ENCODE peak calls at places on chromosomes 4 and X, in eight cellular contexts. E, H, B, I, A, J, C and F are unnamed samples.

GRCh38 chr4:142845293-142846070 is 619 bp downstream of the INPP4B start:
- DNase-seq in E (no peak), H (peak), B (peak), I (peak), A (peak), J (peak), C (no peak), F (peak)

GRCh38 chr4:75048208-75048879 is 115.4 kb downstream of the PARM1 start:
- DNase-seq in E (no peak), H (no peak), B (no peak), I (no peak), A (no peak), J (no peak), C (no peak), F (no peak)

GRCh38 chrX:12771445-12772069 is 19.7 kb upstream of the PRPS2 start:
- DNase-seq in E (no peak), H (peak), B (peak), I (peak), A (peak), J (peak), C (no peak), F (peak)

GRCh38 chr4:66956852-66957251 is 588.5 kb downstream of the CENPC start:
- DNase-seq in E (no peak), H (no peak), B (no peak), I (no peak), A (no peak), J (no peak), C (no peak), F (no peak)

GRCh38 chr4:133801858-133802257 is 399.7 kb downstream of the PABPC4L start:
- DNase-seq in E (no peak), H (no peak), B (no peak), I (peak), A (no peak), J (no peak), C (no peak), F (no peak)

GRCh38 chr4:138090145-138090917 is 151.8 kb downstream of the SLC7A11 start:
- DNase-seq in E (no peak), H (peak), B (peak), I (peak), A (no peak), J (no peak), C (no peak), F (peak)

GRCh38 chr4:74474345-74475099 is 29.6 kb downstream of the AREG start:
- DNase-seq in E (no peak), H (no peak), B (no peak), I (peak), A (no peak), J (no peak), C (no peak), F (no peak)

GRCh38 chrX:49840679-49841078 is 11.6 kb downstream of the PAGE4 start:
- DNase-seq in E (no peak), H (peak), B (peak), I (peak), A (peak), J (peak), C (no peak), F (peak)

GRCh38 chr4:156290811-156291210 is 337.1 kb upstream of the CTSO start:
- DNase-seq in E (no peak), H (no peak), B (no peak), I (peak), A (no peak), J (no peak), C (no peak), F (no peak)

GRCh38 chr4:95293014-95293413 is 255.8 kb downstream of the UNC5C start:
- DNase-seq in E (no peak), H (no peak), B (no peak), I (peak), A (no peak), J (no peak), C (no peak), F (no peak)

GRCh38 chr4:39544580-39545315 is 17.5 kb upstream of the UGDH start:
- DNase-seq in E (no peak), H (no peak), B (no peak), I (peak), A (no peak), J (no peak), C (no peak), F (no peak)

GRCh38 chr4:62408467-62408866 is 1208.3 kb downstream of the ADGRL3 start:
- DNase-seq in E (no peak), H (no peak), B (no peak), I (no peak), A (no peak), J (no peak), C (no peak), F (no peak)

GRCh38 chrX:133005038-133005437 is 46.6 kb upstream of the HS6ST2 start:
- DNase-seq in E (no peak), H (no peak), B (no peak), I (no peak), A (no peak), J (no peak), C (no peak), F (peak)

GRCh38 chrX:48891402-48892288 is 5.9 kb downstream of the TIMM17B start:
- DNase-seq in E (peak), H (peak), B (peak), I (peak), A (peak), J (peak), C (peak), F (peak)

GRCh38 chrX:65838674-65839073 is 171.2 kb downstream of the MSN start:
- DNase-seq in E (no peak), H (no peak), B (no peak), I (no peak), A (no peak), J (no peak), C (no peak), F (no peak)

GRCh38 chr4:52369649-52370048 is 289.5 kb downstream of the USP46 start:
- DNase-seq in E (no peak), H (no peak), B (no peak), I (peak), A (no peak), J (no peak), C (no peak), F (no peak)

GRCh38 chr4:38160487-38161207 is 200.4 kb downstream of the PTTG2 start:
- DNase-seq in E (no peak), H (peak), B (peak), I (peak), A (no peak), J (no peak), C (peak), F (peak)

GRCh38 chrX:110267874-110268273 is 50.0 kb downstream of the AMMECR1 start:
- DNase-seq in E (no peak), H (no peak), B (no peak), I (no peak), A (no peak), J (no peak), C (no peak), F (no peak)

GRCh38 chr4:84778041-84778440 is 188.4 kb downstream of the WDFY3 start:
- DNase-seq in E (no peak), H (no peak), B (no peak), I (no peak), A (no peak), J (no peak), C (no peak), F (no peak)

GRCh38 chrX:153517421-153517820 is at the start of gene ATP2B3:
- DNase-seq in E (no peak), H (no peak), B (no peak), I (no peak), A (no peak), J (no peak), C (no peak), F (no peak)

GRCh38 chr4:71074452-71075299 is 81.2 kb downstream of the DCK start:
- DNase-seq in E (no peak), H (no peak), B (peak), I (no peak), A (no peak), J (no peak), C (no peak), F (no peak)

GRCh38 chrX:132631579-132632232 is 142.9 kb upstream of the MBNL3 start:
- DNase-seq in E (no peak), H (no peak), B (no peak), I (peak), A (no peak), J (no peak), C (no peak), F (peak)

GRCh38 chr4:125112536-125112935 is 202.2 kb upstream of the FAT4 start:
- DNase-seq in E (no peak), H (no peak), B (no peak), I (no peak), A (no peak), J (no peak), C (no peak), F (no peak)

GRCh38 chr4:119493419-119493818 is 135.2 kb downstream of the PDE5A start:
- DNase-seq in E (no peak), H (no peak), B (no peak), I (no peak), A (no peak), J (no peak), C (no peak), F (no peak)

GRCh38 chr4:107956011-107956410 is 24.7 kb downstream of the CYP2U1 start:
- DNase-seq in E (no peak), H (no peak), B (no peak), I (no peak), A (no peak), J (no peak), C (no peak), F (no peak)

GRCh38 chrX:129600981-129601424 is 53.8 kb downstream of the APLN start:
- DNase-seq in E (no peak), H (no peak), B (no peak), I (peak), A (no peak), J (no peak), C (no peak), F (peak)

GRCh38 chrX:2417205-2417604 is 83.6 kb downstream of the DHRSX start:
- DNase-seq in E (no peak), H (no peak), B (no peak), I (no peak), A (no peak), J (no peak), C (no peak), F (no peak)

GRCh38 chr4:95190751-95191436 is 357.9 kb downstream of the UNC5C start:
- DNase-seq in E (peak), H (no peak), B (no peak), I (peak), A (no peak), J (no peak), C (no peak), F (no peak)

GRCh38 chr4:101600287-101600686 is 190.2 kb upstream of the BANK1 start:
- DNase-seq in E (no peak), H (no peak), B (no peak), I (peak), A (no peak), J (no peak), C (no peak), F (no peak)

GRCh38 chrX:1425381-1425780 is 27.3 kb downstream of the ASMTL start:
- DNase-seq in E (no peak), H (no peak), B (no peak), I (no peak), A (peak), J (peak), C (peak), F (no peak)

GRCh38 chr4:122700178-122700725 is 32.3 kb upstream of the BBS12 start:
- DNase-seq in E (peak), H (no peak), B (peak), I (peak), A (no peak), J (no peak), C (no peak), F (no peak)

GRCh38 chr4:38782452-38783108 is at the start of gene TLR10:
- DNase-seq in E (no peak), H (peak), B (peak), I (peak), A (no peak), J (no peak), C (no peak), F (no peak)

GRCh38 chrX:19725545-19726102 is 161.8 kb downstream of the SH3KBP1 start:
- DNase-seq in E (no peak), H (no peak), B (no peak), I (no peak), A (no peak), J (peak), C (no peak), F (no peak)

GRCh38 chrX:2820131-2820771 is 8.5 kb upstream of the GYG2 start:
- DNase-seq in E (no peak), H (no peak), B (no peak), I (no peak), A (no peak), J (no peak), C (no peak), F (no peak)

GRCh38 chr4:73069338-73070071 is at the start of gene COX18:
- DNase-seq in E (peak), H (peak), B (peak), I (peak), A (peak), J (peak), C (peak), F (peak)
- TF ChIP-seq CTCF in E (no peak), H (peak), B (peak), I (no peak), A (no peak), J (no peak), C (no peak), F (no peak)

GRCh38 chr4:3077796-3078195 is 3.3 kb downstream of the HTT start:
- DNase-seq in E (no peak), H (peak), B (no peak), I (no peak), A (no peak), J (no peak), C (no peak), F (peak)
- TF ChIP-seq CTCF in E (no peak), H (no peak), B (no peak), I (no peak), A (no peak), J (no peak), C (no peak), F (no peak)

GRCh38 chrX:10677490-10677889 is 57.1 kb upstream of the MID1 start:
- DNase-seq in E (no peak), H (no peak), B (no peak), I (no peak), A (no peak), J (no peak), C (no peak), F (no peak)
- TF ChIP-seq CTCF in E (no peak), H (no peak), B (no peak), I (no peak), A (no peak), J (no peak), C (no peak), F (no peak)

GRCh38 chrX:15816886-15817285 is 26.6 kb downstream of the ZRSR2 start:
- DNase-seq in E (no peak), H (no peak), B (no peak), I (peak), A (no peak), J (no peak), C (no peak), F (no peak)

GRCh38 chrX:15812212-15812938 is 22.1 kb downstream of the ZRSR2 start:
- DNase-seq in E (no peak), H (no peak), B (no peak), I (no peak), A (no peak), J (no peak), C (no peak), F (no peak)

GRCh38 chrX:15814811-15815210 is 24.5 kb downstream of the ZRSR2 start:
- DNase-seq in E (no peak), H (no peak), B (no peak), I (no peak), A (no peak), J (no peak), C (no peak), F (no peak)

GRCh38 chrX:15816453-15816838 is 26.2 kb downstream of the ZRSR2 start:
- DNase-seq in E (no peak), H (no peak), B (no peak), I (no peak), A (no peak), J (no peak), C (no peak), F (no peak)

GRCh38 chrX:15815779-15816452 is 25.6 kb downstream of the ZRSR2 start:
- DNase-seq in E (no peak), H (no peak), B (peak), I (no peak), A (no peak), J (no peak), C (no peak), F (peak)
- TF ChIP-seq CTCF in E (no peak), H (peak), B (no peak), I (peak), A (peak), J (no peak), C (no peak), F (peak)